ENCODE peak calls at places on chromosomes 3 and 15, in ten cellular contexts. Q, F, J, S, P, A, E, W, O and V are unnamed samples.

GRCh38 chr3:167705840-167706239 is 28.9 kb downstream of the PDCD10 start:
- DNase-seq in Q (no peak), F (no peak), J (no peak), S (no peak), P (no peak), A (peak; percentile 46), E (no peak), W (no peak), O (no peak), V (no peak)

GRCh38 chr15:40787344-40787841 is 17.6 kb downstream of the C15orf62 start:
- DNase-seq in Q (peak; percentile 71), F (no peak), J (no peak), S (no peak), P (peak; percentile 24), A (peak; percentile 87), E (peak; percentile 87), W (peak; percentile 74), O (no peak), V (no peak)

GRCh38 chr3:109098245-109098644 is 19.7 kb downstream of the MORC1 start:
- DNase-seq in Q (no peak), F (no peak), J (no peak), S (no peak), P (no peak), A (no peak), E (no peak), W (no peak), O (no peak), V (no peak)

GRCh38 chr3:15467227-15468181 is 40.1 kb downstream of the EAF1 start:
- DNase-seq in Q (no peak), F (no peak), J (no peak), S (no peak), P (no peak), A (no peak), E (no peak), W (no peak), O (no peak), V (no peak)

GRCh38 chr15:73944161-73945099 is 18.2 kb downstream of the LOXL1 start:
- DNase-seq in Q (no peak), F (no peak), J (no peak), S (no peak), P (no peak), A (no peak), E (no peak), W (no peak), O (peak; percentile 53), V (peak; percentile 37)

GRCh38 chr3:141656771-141657170 is 81.3 kb upstream of the RNF7 start:
- DNase-seq in Q (no peak), F (no peak), J (no peak), S (no peak), P (no peak), A (peak; percentile 41), E (peak; percentile 56), W (no peak), O (no peak), V (no peak)

GRCh38 chr15:39925112-39925830 is 5.2 kb upstream of the GPR176 start:
- DNase-seq in Q (peak; percentile 4), F (no peak), J (no peak), S (no peak), P (no peak), A (peak; percentile 57), E (peak; percentile 63), W (no peak), O (no peak), V (no peak)

GRCh38 chr15:77032052-77032646 is 37.2 kb downstream of the PSTPIP1 start:
- DNase-seq in Q (peak; percentile 1), F (no peak), J (peak; percentile 14), S (no peak), P (no peak), A (no peak), E (no peak), W (peak; percentile 8), O (no peak), V (peak; percentile 21)

GRCh38 chr3:182729903-182730674 is 63.2 kb upstream of the ATP11B start:
- DNase-seq in Q (no peak), F (no peak), J (no peak), S (no peak), P (no peak), A (no peak), E (no peak), W (no peak), O (no peak), V (no peak)

GRCh38 chr15:28991236-28992171 is 105.7 kb downstream of the APBA2 start:
- DNase-seq in Q (no peak), F (no peak), J (no peak), S (no peak), P (no peak), A (no peak), E (no peak), W (no peak), O (no peak), V (no peak)

GRCh38 chr3:101939391-101939790 is 90.1 kb downstream of the NFKBIZ start:
- DNase-seq in Q (no peak), F (no peak), J (no peak), S (no peak), P (no peak), A (peak; percentile 50), E (no peak), W (no peak), O (no peak), V (no peak)

GRCh38 chr15:52103217-52104207 is 9.1 kb downstream of the BCL2L10 start:
- DNase-seq in Q (no peak), F (no peak), J (no peak), S (no peak), P (no peak), A (peak; percentile 94), E (peak; percentile 95), W (no peak), O (peak; percentile 67), V (no peak)

GRCh38 chr3:170359178-170359704 is 1.7 kb downstream of the SKIL start:
- DNase-seq in Q (no peak), F (no peak), J (no peak), S (no peak), P (no peak), A (peak; percentile 37), E (no peak), W (no peak), O (no peak), V (no peak)

GRCh38 chr3:39941941-39942340 is 132.5 kb downstream of the MYRIP start:
- DNase-seq in Q (no peak), F (no peak), J (no peak), S (no peak), P (no peak), A (no peak), E (no peak), W (no peak), O (no peak), V (no peak)

GRCh38 chr15:98966036-98966787 is 41.4 kb downstream of the PGPEP1L start:
- DNase-seq in Q (no peak), F (no peak), J (no peak), S (no peak), P (no peak), A (no peak), E (no peak), W (no peak), O (no peak), V (no peak)

GRCh38 chr3:94460914-94461313 is 398.1 kb downstream of the NSUN3 start:
- DNase-seq in Q (no peak), F (no peak), J (no peak), S (no peak), P (no peak), A (no peak), E (no peak), W (no peak), O (no peak), V (no peak)

GRCh38 chr15:67025719-67026118 is 39.7 kb upstream of the SMAD3 start:
- DNase-seq in Q (no peak), F (no peak), J (no peak), S (no peak), P (no peak), A (peak; percentile 60), E (peak; percentile 90), W (no peak), O (peak; percentile 37), V (peak; percentile 57)

GRCh38 chr3:9290556-9290955 is 41.1 kb upstream of the SRGAP3 start:
- DNase-seq in Q (no peak), F (no peak), J (no peak), S (no peak), P (no peak), A (no peak), E (no peak), W (no peak), O (no peak), V (no peak)

GRCh38 chr15:85800460-85801123 is 5.9 kb upstream of the KLHL25 start:
- DNase-seq in Q (no peak), F (no peak), J (no peak), S (no peak), P (no peak), A (peak; percentile 67), E (peak; percentile 88), W (no peak), O (no peak), V (peak; percentile 72)

GRCh38 chr3:177729939-177730700 is 532.8 kb upstream of the TBL1XR1 start:
- DNase-seq in Q (no peak), F (no peak), J (no peak), S (no peak), P (no peak), A (peak; percentile 75), E (peak; percentile 49), W (no peak), O (no peak), V (peak; percentile 67)

GRCh38 chr3:45607790-45608189 is 13.2 kb downstream of the LIMD1 start:
- DNase-seq in Q (no peak), F (no peak), J (no peak), S (no peak), P (no peak), A (peak; percentile 43), E (peak; percentile 83), W (no peak), O (no peak), V (no peak)

GRCh38 chr15:90232196-90232595 is 1.5 kb downstream of the CIB1 start:
- DNase-seq in Q (no peak), F (no peak), J (no peak), S (no peak), P (no peak), A (no peak), E (no peak), W (no peak), O (no peak), V (no peak)